ENCODE peak calls at places on chromosome 6, in four cellular contexts. Y, K, T and N are unnamed samples.
A peak's percentile ranks its signal among the peaks of the same experiment; 100 is the strongest.

GRCh38 chr6:5453531-5453930 is 192.2 kb downstream of the FARS2 start:
- DNase-seq in T (no peak), K (no peak), Y (no peak), N (no peak)

GRCh38 chr6:112086744-112087135 is 542 bp downstream of the TUBE1 start:
- DNase-seq in Y (no peak), T (peak; percentile 32), K (no peak), N (no peak)

GRCh38 chr6:133610271-133610840 is 278.6 kb upstream of the TCF21 start:
- DNase-seq in T (no peak), K (no peak), Y (no peak), N (no peak)

GRCh38 chr6:138162947-138163569 is 1.3 kb downstream of the ARFGEF3 start:
- DNase-seq in Y (no peak), T (no peak), K (no peak), N (no peak)

GRCh38 chr6:11575408-11576033 is 38.0 kb downstream of the TMEM170B start:
- DNase-seq in K (no peak), Y (no peak), T (peak; percentile 45), N (peak; percentile 69)

GRCh38 chr6:17419189-17419575 is 25.8 kb downstream of the CAP2 start:
- DNase-seq in T (no peak), K (no peak), Y (no peak), N (no peak)

GRCh38 chr6:114096553-114097172 is 125.7 kb upstream of the HDAC2 start:
- DNase-seq in K (no peak), T (peak; percentile 27), Y (no peak), N (no peak)

GRCh38 chr6:116385462-116385807 is 14.7 kb downstream of the DSE start:
- DNase-seq in K (no peak), T (no peak), Y (no peak), N (no peak)

GRCh38 chr6:75418233-75418632 is 75.4 kb downstream of the FILIP1 start:
- DNase-seq in K (no peak), Y (no peak), T (no peak), N (no peak)

GRCh38 chr6:292506-293184 is 358 bp downstream of the DUSP22 start:
- DNase-seq in K (no peak), Y (no peak), T (peak; percentile 88), N (peak; percentile 89)

GRCh38 chr6:20056350-20056992 is 155.8 kb downstream of the MBOAT1 start:
- DNase-seq in T (peak; percentile 34), Y (no peak), K (no peak), N (no peak)
- TF ChIP-seq CTCF in T (peak; percentile 23), Y (peak; percentile 48), K (peak; percentile 67), N (peak; percentile 48)

GRCh38 chr6:93418448-93419303 is 683 bp downstream of the EPHA7 start:
- DNase-seq in K (peak; percentile 67), T (peak; percentile 23), Y (peak; percentile 52), N (peak; percentile 2)
- TF ChIP-seq CTCF in K (no peak), T (no peak), Y (no peak), N (no peak)

GRCh38 chr6:160349837-160350236 is 1.7 kb downstream of the SLC22A3 start:
- DNase-seq in T (no peak), Y (no peak), K (no peak), N (no peak)

GRCh38 chr6:160344281-160344680 is 3.9 kb upstream of the SLC22A3 start:
- DNase-seq in T (no peak), K (no peak), Y (no peak), N (no peak)

GRCh38 chr6:160348209-160348551 is at the start of gene SLC22A3:
- DNase-seq in Y (no peak), T (no peak), K (peak; percentile 43), N (no peak)

GRCh38 chr6:160347259-160348208 is 644 bp upstream of the SLC22A3 start:
- DNase-seq in T (no peak), K (no peak), Y (no peak), N (no peak)

GRCh38 chr6:160348552-160349441 is 619 bp downstream of the SLC22A3 start:
- DNase-seq in T (no peak), K (peak; percentile 61), Y (no peak), N (peak; percentile 6)
- TF ChIP-seq CTCF in T (no peak), K (no peak), Y (no peak), N (no peak)

GRCh38 chr6:52363222-52363867 is 1.4 kb downstream of the PAQR8 start:
- DNase-seq in K (no peak), Y (no peak), T (no peak), N (no peak)

GRCh38 chr6:52361347-52361944 is 505 bp upstream of the PAQR8 start:
- DNase-seq in K (no peak), Y (no peak), T (peak; percentile 31), N (peak; percentile 40)

GRCh38 chr6:52360601-52361346 is 1.2 kb upstream of the PAQR8 start:
- DNase-seq in Y (no peak), T (no peak), K (no peak), N (no peak)

GRCh38 chr6:52361945-52362442 is at the start of gene PAQR8:
- DNase-seq in Y (peak; percentile 56), T (peak; percentile 95), K (peak; percentile 77), N (peak; percentile 78)

GRCh38 chr6:52362443-52363221 is 681 bp downstream of the PAQR8 start:
- DNase-seq in T (peak; percentile 75), Y (no peak), K (peak; percentile 45), N (peak; percentile 63)
- TF ChIP-seq CTCF in T (peak; percentile 60), Y (no peak), K (no peak), N (no peak)

DNA sequence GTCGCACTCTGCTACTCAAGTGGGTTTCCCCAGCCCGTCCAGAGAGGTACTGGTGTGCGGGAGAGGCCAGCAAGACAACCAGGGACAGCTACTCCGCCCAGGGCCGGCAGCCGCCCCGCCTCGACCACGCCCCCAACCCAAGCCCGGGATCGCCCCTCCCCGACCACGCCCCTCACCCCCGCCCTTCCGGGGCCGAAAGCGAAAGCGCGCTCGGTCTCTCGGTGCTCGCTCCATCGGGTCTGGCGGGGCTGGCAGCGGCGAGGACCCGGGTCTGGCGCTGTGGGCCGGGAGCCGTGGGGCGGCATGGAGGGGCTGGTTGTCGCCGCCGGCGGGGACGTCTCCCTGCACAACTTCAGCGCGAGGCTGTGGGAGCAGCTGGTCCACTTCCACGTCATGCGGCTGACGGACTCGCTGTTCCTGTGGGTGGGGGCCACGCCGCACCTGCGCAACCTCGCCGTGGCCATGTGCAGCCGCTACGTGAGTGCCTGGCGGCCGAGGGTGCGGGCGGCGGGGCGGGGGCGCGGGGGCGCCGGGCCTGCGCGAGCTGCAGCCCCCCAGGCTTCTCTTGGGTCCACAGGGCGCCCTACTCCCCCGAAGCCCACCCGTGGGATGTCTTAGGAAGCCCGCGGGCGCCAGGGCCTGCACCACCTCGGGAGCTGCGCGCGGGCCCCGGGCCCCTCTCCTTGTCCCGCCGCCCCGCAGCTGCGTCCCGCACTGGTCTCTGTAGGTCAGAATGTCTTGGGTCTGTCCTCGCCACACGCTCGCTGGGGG is at the start of gene PSMG4:
- DNase-seq in Y (peak; percentile 97), T (peak; percentile 99), K (peak; percentile 98), N (peak; percentile 93)
- TF ChIP-seq CTCF in Y (no peak), T (no peak), K (no peak), N (no peak)

DNA sequence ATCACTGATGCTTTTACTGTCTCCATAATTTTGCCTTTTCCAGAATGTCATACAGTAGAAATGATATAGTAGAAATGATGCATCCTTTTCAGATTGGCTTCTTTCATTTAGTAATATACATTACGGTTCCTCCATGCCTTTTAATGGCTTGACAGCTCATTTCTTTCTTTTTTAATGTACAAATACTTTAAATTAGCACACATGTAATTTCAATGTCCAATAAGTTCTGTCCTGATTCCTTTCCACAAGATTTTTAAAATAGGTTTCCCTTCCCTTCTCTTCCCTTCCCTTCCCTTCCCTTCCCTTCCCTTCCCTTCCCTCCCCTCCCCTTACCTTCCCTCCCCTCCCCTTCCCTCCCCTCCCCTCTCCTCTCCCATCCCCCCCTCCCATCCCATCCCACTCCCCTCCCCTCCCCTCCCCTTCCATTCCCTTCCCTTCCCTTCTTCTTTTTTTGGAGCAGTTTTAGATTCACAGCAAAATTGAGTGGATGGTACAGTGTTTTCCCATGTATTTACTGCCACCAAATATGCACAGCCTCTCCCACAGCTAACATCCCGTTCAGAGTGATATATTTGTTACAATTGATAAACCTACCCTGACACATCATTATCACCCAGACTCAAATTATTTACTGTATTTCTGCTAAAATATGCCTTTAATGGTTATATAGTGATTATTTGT is 398.8 kb downstream of the RNF144B start:
- DNase-seq in K (no peak), Y (no peak), T (no peak), N (no peak)
- TF ChIP-seq CTCF in K (no peak), Y (no peak), T (no peak), N (no peak)

DNA sequence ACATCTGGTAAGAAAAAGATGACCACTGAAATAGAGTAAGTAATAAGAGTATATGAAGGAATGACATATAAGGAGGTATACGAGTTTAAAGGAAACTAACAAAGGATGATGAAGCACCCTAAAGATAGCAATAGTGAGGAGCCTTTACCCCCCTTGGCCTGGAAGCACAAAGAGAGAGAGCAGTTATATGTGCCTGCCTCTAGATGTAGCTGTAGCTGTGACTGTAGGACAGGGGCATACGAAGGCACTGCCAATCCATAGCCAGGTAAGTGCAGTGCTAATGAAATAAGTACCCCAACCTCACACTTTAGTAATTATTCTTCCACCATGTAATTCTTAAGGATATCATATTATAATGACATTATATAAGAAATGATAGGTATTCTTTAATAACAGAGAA is 90.1 kb upstream of the FKBP1C start:
- DNase-seq in K (no peak), Y (no peak), T (no peak), N (no peak)
- TF ChIP-seq CTCF in K (no peak), Y (no peak), T (no peak), N (no peak)

DNA sequence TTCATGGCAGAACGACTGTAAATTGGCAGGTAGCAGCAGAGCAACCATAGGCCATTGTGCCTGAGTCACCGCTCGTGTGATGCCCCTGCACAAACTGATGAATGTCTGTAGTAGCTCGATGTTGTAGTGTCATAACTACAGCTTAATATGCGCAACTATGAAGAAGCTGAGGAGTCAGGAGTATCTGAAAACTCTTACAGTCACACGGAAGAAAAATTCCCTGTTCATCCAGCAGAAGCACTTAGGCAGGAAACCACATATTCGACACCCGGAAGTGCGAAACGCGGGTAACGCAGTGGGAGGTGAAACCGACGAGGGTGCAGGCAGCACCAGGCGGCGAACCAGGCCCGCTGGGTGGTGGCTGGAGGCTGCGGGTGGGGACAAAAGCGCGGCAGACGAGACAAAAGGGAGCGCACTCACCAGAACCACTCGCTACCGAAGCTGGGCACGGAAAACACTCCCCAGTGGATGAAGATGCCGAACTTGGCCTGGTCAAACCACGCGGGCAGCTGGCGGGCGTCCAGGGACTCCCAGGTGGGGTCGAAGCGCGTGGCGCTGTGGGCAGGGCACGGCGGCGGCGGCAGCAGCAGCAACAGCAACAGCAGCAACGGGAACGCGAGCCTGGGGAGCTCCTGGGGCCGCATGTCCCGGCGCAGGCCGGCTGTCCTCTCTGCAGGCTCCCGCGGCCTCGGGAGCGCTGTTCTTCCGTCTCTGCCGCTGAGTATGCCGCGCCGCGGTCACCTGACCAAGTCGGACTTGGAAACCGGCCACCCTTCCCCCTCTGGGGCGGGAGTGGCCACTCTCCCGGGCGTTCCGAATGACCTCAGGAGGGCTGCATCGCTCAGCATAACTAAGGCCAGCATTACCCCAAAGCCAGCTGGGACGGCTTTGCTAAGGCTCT is at the start of gene FUCA2:
- DNase-seq in T (peak; percentile 69), K (peak; percentile 79), Y (peak; percentile 85), N (peak; percentile 73)
- TF ChIP-seq CTCF in T (no peak), K (no peak), Y (no peak), N (no peak)

DNA sequence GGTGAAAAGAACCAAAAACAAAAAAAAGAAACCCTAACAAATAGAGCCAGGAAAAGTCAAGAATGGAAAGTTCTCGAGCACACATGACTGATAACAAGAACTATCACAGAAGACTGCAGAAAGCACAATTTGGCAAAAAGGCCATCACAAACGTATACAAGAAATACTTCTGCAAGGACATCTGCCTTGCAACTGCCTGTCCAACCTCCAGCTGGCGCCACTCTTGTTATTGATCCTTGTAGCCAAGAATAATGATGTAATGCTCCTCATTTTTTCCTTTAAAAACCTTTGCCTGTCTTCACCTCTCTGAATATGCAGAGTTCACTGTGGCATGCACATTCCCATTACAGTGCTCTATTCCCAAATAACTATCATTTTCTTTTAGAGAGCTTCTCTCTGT is 87.9 kb upstream of the BMP5 start:
- DNase-seq in Y (no peak), K (no peak), T (no peak), N (no peak)
- TF ChIP-seq CTCF in Y (no peak), K (no peak), T (no peak), N (no peak)